ENCODE peak calls at places on chromosomes 5 and 9, in four cellular contexts. One of them, this sample, is unnamed.

GRCh38 chr5:135444881-135445280 is 2.3 kb downstream of the DCANP1 start:
- DNase-seq in endothelial cell: no peak
- DNase-seq in AG04450: no peak
- DNase-seq in GM10248: no peak
- DNase-seq in this sample: no peak

GRCh38 chr5:57335092-57335491 is 147.5 kb downstream of the ACTBL2 start:
- DNase-seq in endothelial cell: no peak
- DNase-seq in AG04450: peak
- DNase-seq in GM10248: no peak
- DNase-seq in this sample: peak

GRCh38 chr5:173094012-173094661 is 38.0 kb downstream of the CREBRF start:
- DNase-seq in endothelial cell: no peak
- DNase-seq in AG04450: peak
- DNase-seq in GM10248: no peak
- DNase-seq in this sample: peak

GRCh38 chr9:126664893-126665695 is 51.4 kb downstream of the LMX1B start:
- DNase-seq in endothelial cell: peak
- DNase-seq in AG04450: no peak
- DNase-seq in GM10248: no peak
- DNase-seq in this sample: no peak

GRCh38 chr9:99140685-99141314 is 35.9 kb downstream of the TGFBR1 start:
- DNase-seq in endothelial cell: peak
- DNase-seq in AG04450: peak
- DNase-seq in GM10248: peak
- DNase-seq in this sample: no peak

GRCh38 chr9:3088166-3088702 is 244.3 kb upstream of the PUM3 start:
- DNase-seq in endothelial cell: no peak
- DNase-seq in AG04450: no peak
- DNase-seq in GM10248: no peak
- DNase-seq in this sample: no peak

GRCh38 chr9:135440620-135441019 is 39.0 kb upstream of the PPP1R26 start:
- DNase-seq in endothelial cell: no peak
- DNase-seq in AG04450: no peak
- DNase-seq in GM10248: no peak
- DNase-seq in this sample: no peak

GRCh38 chr9:75238311-75238976 is 150.1 kb downstream of the OSTF1 start:
- DNase-seq in endothelial cell: peak
- DNase-seq in AG04450: peak
- DNase-seq in GM10248: peak
- DNase-seq in this sample: peak

GRCh38 chr5:59529286-59529685 is 364.2 kb downstream of the PDE4D start:
- DNase-seq in endothelial cell: no peak
- DNase-seq in AG04450: no peak
- DNase-seq in GM10248: no peak
- DNase-seq in this sample: no peak

GRCh38 chr5:134228624-134229023 is 2.8 kb upstream of the PPP2CA start:
- DNase-seq in endothelial cell: no peak
- DNase-seq in AG04450: no peak
- DNase-seq in GM10248: no peak
- DNase-seq in this sample: no peak

GRCh38 chr5:43036856-43037711 is 3.0 kb downstream of the ANXA2R start:
- DNase-seq in endothelial cell: peak
- DNase-seq in AG04450: no peak
- DNase-seq in GM10248: no peak
- DNase-seq in this sample: no peak

GRCh38 chr9:85137606-85138150 is 468.1 kb downstream of the NTRK2 start:
- DNase-seq in endothelial cell: no peak
- DNase-seq in AG04450: no peak
- DNase-seq in GM10248: no peak
- DNase-seq in this sample: no peak

GRCh38 chr5:94228791-94229190 is 389.6 kb downstream of the KIAA0825 start:
- DNase-seq in endothelial cell: no peak
- DNase-seq in AG04450: no peak
- DNase-seq in GM10248: no peak
- DNase-seq in this sample: no peak

GRCh38 chr5:74945561-74946165 is 79.5 kb upstream of the FAM169A start:
- DNase-seq in endothelial cell: no peak
- DNase-seq in AG04450: no peak
- DNase-seq in GM10248: peak
- DNase-seq in this sample: no peak

GRCh38 chr5:163503106-163504090 is 2.0 kb upstream of the MAT2B start:
- DNase-seq in endothelial cell: peak
- DNase-seq in AG04450: no peak
- DNase-seq in GM10248: peak
- DNase-seq in this sample: no peak

GRCh38 chr9:35605336-35606137 is 475 bp downstream of the TESK1 start:
- DNase-seq in endothelial cell: peak
- DNase-seq in AG04450: no peak
- DNase-seq in GM10248: peak
- DNase-seq in this sample: no peak

GRCh38 chr5:143527808-143528207 is 124.3 kb upstream of the NR3C1 start:
- DNase-seq in endothelial cell: no peak
- DNase-seq in AG04450: no peak
- DNase-seq in GM10248: no peak
- DNase-seq in this sample: no peak

GRCh38 chr9:114096041-114096511 is 3.0 kb downstream of the KIF12 start:
- DNase-seq in endothelial cell: peak
- DNase-seq in AG04450: no peak
- DNase-seq in GM10248: no peak
- DNase-seq in this sample: no peak

GRCh38 chr9:37441776-37442370 is 19.4 kb downstream of the GRHPR start:
- DNase-seq in endothelial cell: no peak
- DNase-seq in AG04450: no peak
- DNase-seq in GM10248: no peak
- DNase-seq in this sample: no peak

GRCh38 chr5:123785160-123786001 is 273.4 kb downstream of the CSNK1G3 start:
- DNase-seq in endothelial cell: no peak
- DNase-seq in AG04450: peak
- DNase-seq in GM10248: no peak
- DNase-seq in this sample: peak

GRCh38 chr5:59348189-59348588 is 545.3 kb downstream of the PDE4D start:
- DNase-seq in endothelial cell: no peak
- DNase-seq in AG04450: no peak
- DNase-seq in GM10248: no peak
- DNase-seq in this sample: no peak

GRCh38 chr5:65144136-65144871 is 337.4 kb downstream of the ADAMTS6 start:
- DNase-seq in endothelial cell: no peak
- DNase-seq in AG04450: no peak
- DNase-seq in GM10248: no peak
- DNase-seq in this sample: no peak

GRCh38 chr5:77850536-77851228 is 74.5 kb upstream of the TBCA start:
- DNase-seq in endothelial cell: peak
- DNase-seq in AG04450: no peak
- DNase-seq in GM10248: no peak
- DNase-seq in this sample: no peak

GRCh38 chr9:97555164-97555563 is 53.7 kb downstream of the TMOD1 start:
- DNase-seq in endothelial cell: no peak
- DNase-seq in AG04450: no peak
- DNase-seq in GM10248: no peak
- DNase-seq in this sample: no peak

GRCh38 chr5:140220032-140220697 is 45.2 kb downstream of the CYSTM1 start:
- DNase-seq in endothelial cell: no peak
- DNase-seq in AG04450: no peak
- DNase-seq in GM10248: peak
- DNase-seq in this sample: no peak

GRCh38 chr5:112006721-112007120 is 249.7 kb upstream of the NREP start:
- DNase-seq in endothelial cell: no peak
- DNase-seq in AG04450: no peak
- DNase-seq in GM10248: no peak
- DNase-seq in this sample: no peak

GRCh38 chr9:101453776-101454570 is 18.4 kb upstream of the ALDOB start:
- DNase-seq in endothelial cell: no peak
- DNase-seq in AG04450: no peak
- DNase-seq in GM10248: no peak
- DNase-seq in this sample: no peak

GRCh38 chr9:131433302-131433854 is 39.5 kb downstream of the PRRC2B start:
- DNase-seq in endothelial cell: no peak
- DNase-seq in AG04450: no peak
- DNase-seq in GM10248: no peak
- DNase-seq in this sample: no peak

GRCh38 chr5:157562111-157562581 is 13.4 kb downstream of the ADAM19 start:
- DNase-seq in endothelial cell: no peak
- DNase-seq in AG04450: no peak
- DNase-seq in GM10248: no peak
- DNase-seq in this sample: no peak

GRCh38 chr5:96509313-96509712 is 76.3 kb upstream of the PCSK1 start:
- DNase-seq in endothelial cell: no peak
- DNase-seq in AG04450: no peak
- DNase-seq in GM10248: no peak
- DNase-seq in this sample: no peak

GRCh38 chr5:73918791-73919221 is 292.8 kb downstream of the ARHGEF28 start:
- DNase-seq in endothelial cell: no peak
- DNase-seq in AG04450: no peak
- DNase-seq in GM10248: no peak
- DNase-seq in this sample: no peak

GRCh38 chr5:395921-396714 is 46.9 kb upstream of the EXOC3 start:
- DNase-seq in endothelial cell: no peak
- DNase-seq in AG04450: no peak
- DNase-seq in GM10248: no peak
- DNase-seq in this sample: no peak

GRCh38 chr9:38227061-38227540 is 158.1 kb upstream of the SHB start:
- DNase-seq in endothelial cell: peak
- DNase-seq in AG04450: peak
- DNase-seq in GM10248: peak
- DNase-seq in this sample: peak

GRCh38 chr9:73441890-73442818 is 290.5 kb downstream of the ANXA1 start:
- DNase-seq in endothelial cell: no peak
- DNase-seq in AG04450: no peak
- DNase-seq in GM10248: no peak
- DNase-seq in this sample: no peak

GRCh38 chr9:106393226-106393625 is 469.7 kb upstream of the ZNF462 start:
- DNase-seq in endothelial cell: no peak
- DNase-seq in AG04450: no peak
- DNase-seq in GM10248: no peak
- DNase-seq in this sample: no peak

GRCh38 chr9:85392270-85392669 is 349.5 kb downstream of the AGTPBP1 start:
- DNase-seq in endothelial cell: no peak
- DNase-seq in AG04450: no peak
- DNase-seq in GM10248: no peak
- DNase-seq in this sample: no peak

GRCh38 chr5:7886849-7887460 is 18.0 kb downstream of the MTRR start:
- DNase-seq in endothelial cell: no peak
- DNase-seq in AG04450: no peak
- DNase-seq in GM10248: peak
- DNase-seq in this sample: no peak
- TF ChIP-seq CTCF in endothelial cell: peak
- TF ChIP-seq CTCF in AG04450: peak
- TF ChIP-seq CTCF in GM10248: peak
- TF ChIP-seq CTCF in this sample: peak

GRCh38 chr5:129096382-129096991 is 1.9 kb downstream of the ISOC1 start:
- DNase-seq in endothelial cell: no peak
- DNase-seq in AG04450: no peak
- DNase-seq in GM10248: no peak
- DNase-seq in this sample: no peak
- TF ChIP-seq CTCF in endothelial cell: peak
- TF ChIP-seq CTCF in AG04450: no peak
- TF ChIP-seq CTCF in GM10248: no peak
- TF ChIP-seq CTCF in this sample: no peak

GRCh38 chr5:171630047-171630669 is 155.5 kb upstream of the SMIM23 start:
- DNase-seq in endothelial cell: peak
- DNase-seq in AG04450: peak
- DNase-seq in GM10248: no peak
- DNase-seq in this sample: no peak
- TF ChIP-seq CTCF in endothelial cell: peak
- TF ChIP-seq CTCF in AG04450: peak
- TF ChIP-seq CTCF in GM10248: no peak
- TF ChIP-seq CTCF in this sample: peak

GRCh38 chr5:167555771-167556170 is 735.7 kb upstream of the WWC1 start:
- DNase-seq in endothelial cell: no peak
- DNase-seq in AG04450: no peak
- DNase-seq in GM10248: no peak
- DNase-seq in this sample: no peak
- TF ChIP-seq CTCF in endothelial cell: no peak
- TF ChIP-seq CTCF in AG04450: no peak
- TF ChIP-seq CTCF in GM10248: no peak
- TF ChIP-seq CTCF in this sample: no peak

GRCh38 chr5:15695171-15695676 is 195.2 kb downstream of the FBXL7 start:
- DNase-seq in endothelial cell: no peak
- DNase-seq in AG04450: no peak
- DNase-seq in GM10248: no peak
- DNase-seq in this sample: no peak

GRCh38 chr5:15691536-15691935 is 191.6 kb downstream of the FBXL7 start:
- DNase-seq in endothelial cell: no peak
- DNase-seq in AG04450: no peak
- DNase-seq in GM10248: no peak
- DNase-seq in this sample: no peak

GRCh38 chr5:15693036-15693728 is 193.2 kb downstream of the FBXL7 start:
- DNase-seq in endothelial cell: no peak
- DNase-seq in AG04450: no peak
- DNase-seq in GM10248: no peak
- DNase-seq in this sample: no peak

GRCh38 chr5:15694694-15695093 is 194.7 kb downstream of the FBXL7 start:
- DNase-seq in endothelial cell: no peak
- DNase-seq in AG04450: peak
- DNase-seq in GM10248: no peak
- DNase-seq in this sample: no peak

GRCh38 chr5:15693933-15694332 is 194.0 kb downstream of the FBXL7 start:
- DNase-seq in endothelial cell: no peak
- DNase-seq in AG04450: no peak
- DNase-seq in GM10248: no peak
- DNase-seq in this sample: no peak
- TF ChIP-seq CTCF in endothelial cell: no peak
- TF ChIP-seq CTCF in AG04450: no peak
- TF ChIP-seq CTCF in GM10248: no peak
- TF ChIP-seq CTCF in this sample: no peak

DNA sequence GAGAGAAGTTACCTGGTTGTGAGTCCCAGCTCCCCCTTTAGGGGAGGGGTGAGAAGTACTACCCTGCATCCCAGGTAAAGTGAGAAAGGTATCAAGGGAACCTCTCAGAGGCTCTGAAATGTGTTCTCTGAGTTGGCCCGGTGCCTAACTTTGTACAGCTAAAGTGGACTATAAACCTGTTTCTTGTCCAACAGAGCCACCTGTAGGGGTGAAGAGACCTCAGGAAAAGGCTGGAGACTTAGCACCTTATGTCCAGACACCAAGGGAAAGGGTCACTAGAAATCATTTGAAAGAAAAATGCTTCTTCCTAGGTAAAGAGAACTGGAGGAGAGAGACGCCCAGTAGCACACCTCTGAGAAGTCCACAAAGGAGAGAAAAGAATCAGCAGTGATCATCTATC is 108.3 kb upstream of the KIF2A start:
- DNase-seq in endothelial cell: no peak
- DNase-seq in AG04450: no peak
- DNase-seq in GM10248: no peak
- DNase-seq in this sample: no peak
- TF ChIP-seq CTCF in endothelial cell: no peak
- TF ChIP-seq CTCF in AG04450: no peak
- TF ChIP-seq CTCF in GM10248: no peak
- TF ChIP-seq CTCF in this sample: no peak